ENCODE peak calls at places on chromosomes 7 and 10, in eight cellular contexts. U is endothelial cell; L is H4; Y is stimulated activated naive CD8-positive, alpha-beta T cell treated with anti-CD3 and anti-CD28 coated beads, Interleukin-15, Interleukin-2, amounts not matched to agents 100 U/mL and 50 U/mL, for 24 hours; G is naive thymus-derived CD4-positive, alpha-beta T cell; D is CD4-positive, alpha-beta T cell; O is kidney tubule cell; F is hypothalamus. N is an unnamed sample.

GRCh38 chr7:95471076-95471475 is 14.7 kb upstream of the ASB4 start:
- DNase-seq in U (peak; percentile 10), L (no peak), Y (no peak), G (no peak), D (no peak), O (no peak), F (no peak), N (no peak)

GRCh38 chr10:4051011-4051407 is 266.0 kb upstream of the KLF6 start:
- DNase-seq in U (no peak), L (no peak), Y (no peak), G (no peak), D (no peak), O (peak; percentile 9), F (no peak), N (no peak)

GRCh38 chr10:103843045-103843444 is 12.3 kb downstream of the SH3PXD2A start:
- DNase-seq in U (no peak), L (no peak), Y (no peak), G (no peak), D (no peak), O (no peak), F (no peak), N (no peak)

GRCh38 chr7:114703677-114704076 is 218.2 kb upstream of the MDFIC start:
- DNase-seq in U (no peak), L (no peak), Y (no peak), G (no peak), D (no peak), O (peak; percentile 13), F (no peak), N (no peak)

GRCh38 chr7:158356454-158356853 is 231.2 kb downstream of the PTPRN2 start:
- DNase-seq in U (no peak), L (no peak), Y (no peak), G (no peak), D (no peak), O (no peak), F (no peak), N (no peak)

GRCh38 chr7:102415685-102416225 is 17.6 kb upstream of the ORAI2 start:
- DNase-seq in U (no peak), L (no peak), Y (peak; percentile 70), G (peak; percentile 60), D (peak; percentile 64), O (no peak), F (no peak), N (no peak)

GRCh38 chr7:2518737-2519118 is 846 bp upstream of the LFNG start:
- DNase-seq in U (no peak), L (no peak), Y (no peak), G (no peak), D (no peak), O (no peak), F (no peak), N (no peak)

GRCh38 chr7:130881799-130882141 is 147.8 kb upstream of the KLF14 start:
- DNase-seq in U (no peak), L (no peak), Y (no peak), G (no peak), D (no peak), O (no peak), F (no peak), N (no peak)

GRCh38 chr7:108592633-108593277 is 23.1 kb downstream of the DNAJB9 start:
- DNase-seq in U (no peak), L (peak; percentile 27), Y (no peak), G (no peak), D (no peak), O (peak; percentile 44), F (no peak), N (peak; percentile 72)

GRCh38 chr10:118725784-118726507 is 28.8 kb downstream of the CACUL1 start:
- DNase-seq in U (no peak), L (peak; percentile 87), Y (no peak), G (no peak), D (no peak), O (no peak), F (no peak), N (no peak)

GRCh38 chr7:12741951-12742575 is 54.6 kb downstream of the ARL4A start:
- DNase-seq in U (no peak), L (peak; percentile 65), Y (no peak), G (no peak), D (no peak), O (peak; percentile 62), F (no peak), N (no peak)

GRCh38 chr10:7819126-7819470 is 793 bp downstream of the TAF3 start:
- DNase-seq in U (peak; percentile 30), L (no peak), Y (peak; percentile 39), G (no peak), D (no peak), O (peak; percentile 53), F (no peak), N (peak; percentile 22)

GRCh38 chr7:144531181-144531580 is 127.7 kb upstream of the NOBOX start:
- DNase-seq in U (no peak), L (no peak), Y (no peak), G (no peak), D (no peak), O (no peak), F (no peak), N (no peak)

GRCh38 chr7:24924375-24924774 is 55.6 kb downstream of the OSBPL3 start:
- DNase-seq in U (no peak), L (no peak), Y (no peak), G (no peak), D (no peak), O (no peak), F (no peak), N (no peak)

GRCh38 chr7:103870664-103871063 is 118.8 kb downstream of the RELN start:
- DNase-seq in U (no peak), L (no peak), Y (no peak), G (no peak), D (no peak), O (no peak), F (no peak), N (no peak)

GRCh38 chr7:139870406-139870805 is 41.3 kb downstream of the TBXAS1 start:
- DNase-seq in U (no peak), L (no peak), Y (no peak), G (no peak), D (no peak), O (no peak), F (no peak), N (no peak)

GRCh38 chr10:47323636-47324299 is 1.5 kb downstream of the GDF2 start:
- DNase-seq in U (no peak), L (no peak), Y (no peak), G (no peak), D (no peak), O (no peak), F (no peak), N (no peak)

GRCh38 chr10:29470355-29470705 is 164.4 kb downstream of the SVIL start:
- DNase-seq in U (peak; percentile 67), L (no peak), Y (peak; percentile 54), G (no peak), D (no peak), O (peak; percentile 22), F (no peak), N (no peak)

GRCh38 chr10:60453031-60453430 is 63.4 kb upstream of the ANK3 start:
- DNase-seq in U (no peak), L (no peak), Y (no peak), G (no peak), D (no peak), O (no peak), F (no peak), N (no peak)

GRCh38 chr10:86306628-86307278 is 59.8 kb downstream of the GRID1 start:
- DNase-seq in U (peak; percentile 62), L (no peak), Y (peak; percentile 32), G (no peak), D (no peak), O (peak; percentile 18), F (no peak), N (peak; percentile 19)

GRCh38 chr7:36131499-36131898 is 21.6 kb upstream of the EEPD1 start:
- DNase-seq in U (no peak), L (no peak), Y (no peak), G (no peak), D (no peak), O (no peak), F (no peak), N (no peak)

GRCh38 chr7:149669121-149669818 is 104.1 kb downstream of the ZNF467 start:
- DNase-seq in U (no peak), L (peak; percentile 21), Y (peak; percentile 9), G (peak; percentile 3), D (no peak), O (peak; percentile 10), F (no peak), N (no peak)

GRCh38 chr10:21065621-21066248 is 168.6 kb upstream of the NEBL start:
- DNase-seq in U (no peak), L (no peak), Y (no peak), G (no peak), D (no peak), O (no peak), F (no peak), N (no peak)

GRCh38 chr10:81564143-81564542 is 310.9 kb upstream of the NRG3 start:
- DNase-seq in U (no peak), L (no peak), Y (peak; percentile 20), G (no peak), D (no peak), O (no peak), F (no peak), N (no peak)

GRCh38 chr7:82172896-82173295 is 270.7 kb downstream of the CACNA2D1 start:
- DNase-seq in U (no peak), L (no peak), Y (no peak), G (no peak), D (no peak), O (peak; percentile 2), F (no peak), N (peak; percentile 19)

GRCh38 chr10:29865700-29866355 is 193.6 kb downstream of the JCAD start:
- DNase-seq in U (no peak), L (no peak), Y (no peak), G (no peak), D (no peak), O (peak; percentile 86), F (no peak), N (no peak)

GRCh38 chr10:80200259-80200658 is 5.1 kb downstream of the ANXA11 start:
- DNase-seq in U (no peak), L (no peak), Y (no peak), G (no peak), D (no peak), O (no peak), F (no peak), N (no peak)

GRCh38 chr7:107815254-107815882 is 12.3 kb upstream of the SLC26A3 start:
- DNase-seq in U (no peak), L (no peak), Y (no peak), G (no peak), D (no peak), O (no peak), F (no peak), N (peak; percentile 20)

GRCh38 chr10:98349508-98349922 is 65.5 kb downstream of the PYROXD2 start:
- DNase-seq in U (no peak), L (peak; percentile 70), Y (no peak), G (no peak), D (no peak), O (peak; percentile 8), F (no peak), N (no peak)

N was measured in SJCRH30.